ENCODE peak calls at places on chromosomes 2 and 18, in four cellular contexts. One of them, this sample, is unnamed.
A peak's percentile ranks its signal among the peaks of the same experiment; 100 is the strongest.

GRCh38 chr2:121078869-121079268 is 206.1 kb downstream of the TFCP2L1 start:
- DNase-seq in HFF-Myc: no peak
- DNase-seq in HFFc6: no peak
- DNase-seq in WTC11: no peak
- DNase-seq in this sample: no peak

GRCh38 chr18:31244737-31245432 is 73.1 kb upstream of the DSG1 start:
- DNase-seq in HFFc6: no peak
- DNase-seq in HFF-Myc: no peak
- DNase-seq in WTC11: no peak
- DNase-seq in this sample: no peak

GRCh38 chr2:218245214-218245613 is 15.6 kb upstream of the GPBAR1 start:
- DNase-seq in HFF-Myc: no peak
- DNase-seq in HFFc6: no peak
- DNase-seq in WTC11: no peak
- DNase-seq in this sample: no peak

GRCh38 chr2:124080281-124081153 is 55.4 kb downstream of the CNTNAP5 start:
- DNase-seq in HFFc6: no peak
- DNase-seq in WTC11: no peak
- DNase-seq in HFF-Myc: no peak
- DNase-seq in this sample: no peak

GRCh38 chr2:187302619-187303018 is 145.4 kb downstream of the CALCRL start:
- DNase-seq in WTC11: no peak
- DNase-seq in HFFc6: peak; percentile 54
- DNase-seq in HFF-Myc: peak; percentile 49
- DNase-seq in this sample: no peak

GRCh38 chr2:49146412-49146811 is 7.9 kb downstream of the FSHR start:
- DNase-seq in HFF-Myc: no peak
- DNase-seq in WTC11: no peak
- DNase-seq in HFFc6: no peak
- DNase-seq in this sample: no peak

GRCh38 chr2:223735659-223736244 is 101.6 kb downstream of the AP1S3 start:
- DNase-seq in HFFc6: peak; percentile 96
- DNase-seq in WTC11: no peak
- DNase-seq in HFF-Myc: peak; percentile 60
- DNase-seq in this sample: peak; percentile 27

GRCh38 chr18:34493566-34494358 is 216.3 kb upstream of the DTNA start:
- DNase-seq in WTC11: peak; percentile 66
- DNase-seq in HFF-Myc: no peak
- DNase-seq in HFFc6: no peak
- DNase-seq in this sample: no peak

GRCh38 chr2:232587527-232587926 is 37.0 kb downstream of the EIF4E2 start:
- DNase-seq in HFF-Myc: no peak
- DNase-seq in WTC11: no peak
- DNase-seq in HFFc6: no peak
- DNase-seq in this sample: no peak

GRCh38 chr2:160194946-160195345 is 5.1 kb downstream of the ITGB6 start:
- DNase-seq in HFF-Myc: no peak
- DNase-seq in HFFc6: no peak
- DNase-seq in WTC11: no peak
- DNase-seq in this sample: no peak

GRCh38 chr2:206250041-206250897 is 24.2 kb upstream of the ZDBF2 start:
- DNase-seq in HFF-Myc: no peak
- DNase-seq in WTC11: peak; percentile 67
- DNase-seq in HFFc6: peak; percentile 8
- DNase-seq in this sample: no peak

GRCh38 chr2:217142649-217143266 is 282.9 kb upstream of the TNP1 start:
- DNase-seq in HFF-Myc: peak; percentile 12
- DNase-seq in HFFc6: peak; percentile 8
- DNase-seq in WTC11: peak; percentile 69
- DNase-seq in this sample: no peak

GRCh38 chr2:3626118-3626816 is 31.4 kb downstream of the COLEC11 start:
- DNase-seq in HFFc6: no peak
- DNase-seq in HFF-Myc: no peak
- DNase-seq in WTC11: no peak
- DNase-seq in this sample: peak; percentile 62

GRCh38 chr2:207914716-207915115 is 110.6 kb downstream of the PLEKHM3 start:
- DNase-seq in WTC11: no peak
- DNase-seq in HFFc6: no peak
- DNase-seq in HFF-Myc: no peak
- DNase-seq in this sample: no peak

GRCh38 chr2:207905546-207905945 is 119.8 kb downstream of the PLEKHM3 start:
- DNase-seq in HFFc6: no peak
- DNase-seq in WTC11: no peak
- DNase-seq in HFF-Myc: no peak
- DNase-seq in this sample: no peak

GRCh38 chr2:207913772-207914358 is 111.5 kb downstream of the PLEKHM3 start:
- DNase-seq in WTC11: no peak
- DNase-seq in HFFc6: no peak
- DNase-seq in HFF-Myc: no peak
- DNase-seq in this sample: no peak

GRCh38 chr2:207911856-207912255 is 113.5 kb downstream of the PLEKHM3 start:
- DNase-seq in HFFc6: no peak
- DNase-seq in WTC11: no peak
- DNase-seq in HFF-Myc: no peak
- DNase-seq in this sample: no peak

GRCh38 chr2:207911215-207911614 is 114.1 kb downstream of the PLEKHM3 start:
- DNase-seq in WTC11: no peak
- DNase-seq in HFFc6: no peak
- DNase-seq in HFF-Myc: no peak
- DNase-seq in this sample: no peak
- TF ChIP-seq CTCF in WTC11: no peak
- TF ChIP-seq CTCF in HFFc6: no peak
- TF ChIP-seq CTCF in HFF-Myc: no peak
- TF ChIP-seq CTCF in this sample: no peak

GRCh38 chr2:19851116-19851515 is 50.7 kb downstream of the TTC32 start:
- DNase-seq in HFFc6: no peak
- DNase-seq in WTC11: peak; percentile 37
- DNase-seq in HFF-Myc: no peak
- DNase-seq in this sample: peak; percentile 71
- TF ChIP-seq CTCF in HFFc6: peak; percentile 55
- TF ChIP-seq CTCF in WTC11: no peak
- TF ChIP-seq CTCF in HFF-Myc: peak; percentile 39
- TF ChIP-seq CTCF in this sample: peak; percentile 29

GRCh38 chr2:75334076-75334475 is 134.8 kb upstream of the TACR1 start:
- DNase-seq in HFF-Myc: no peak
- DNase-seq in WTC11: no peak
- DNase-seq in HFFc6: no peak
- DNase-seq in this sample: no peak
- TF ChIP-seq CTCF in HFF-Myc: no peak
- TF ChIP-seq CTCF in WTC11: no peak
- TF ChIP-seq CTCF in HFFc6: no peak
- TF ChIP-seq CTCF in this sample: no peak

GRCh38 chr2:241860184-241861078 is 1.7 kb upstream of the PDCD1 start:
- DNase-seq in WTC11: no peak
- DNase-seq in HFF-Myc: no peak
- DNase-seq in HFFc6: no peak
- DNase-seq in this sample: no peak
- TF ChIP-seq CTCF in WTC11: no peak
- TF ChIP-seq CTCF in HFF-Myc: no peak
- TF ChIP-seq CTCF in HFFc6: no peak
- TF ChIP-seq CTCF in this sample: no peak

This sample was measured in osteocyte.